ENCODE peak calls at places on chromosomes 3 and 15, in four cellular contexts. One of them, this sample, is unnamed.

GRCh38 chr3:126852536-126852935 is 130.4 kb upstream of the PLXNA1 start:
- DNase-seq in IMR-90: no peak
- DNase-seq in K562: no peak
- DNase-seq in keratinocyte: no peak
- DNase-seq in this sample: no peak

GRCh38 chr3:192833177-192833890 is 84.3 kb downstream of the MB21D2 start:
- DNase-seq in keratinocyte: no peak
- DNase-seq in K562: no peak
- DNase-seq in IMR-90: peak; percentile 92
- DNase-seq in this sample: peak; percentile 72

GRCh38 chr15:69987492-69988482 is 109.9 kb downstream of the TLE3 start:
- DNase-seq in keratinocyte: no peak
- DNase-seq in IMR-90: no peak
- DNase-seq in K562: no peak
- DNase-seq in this sample: no peak

GRCh38 chr3:64686446-64686908 is 1.3 kb downstream of the ADAMTS9 start:
- DNase-seq in K562: no peak
- DNase-seq in keratinocyte: no peak
- DNase-seq in IMR-90: peak; percentile 52
- DNase-seq in this sample: peak; percentile 77

GRCh38 chr3:13420051-13420816 is at the start of gene NUP210:
- DNase-seq in keratinocyte: no peak
- DNase-seq in IMR-90: no peak
- DNase-seq in K562: peak; percentile 98
- DNase-seq in this sample: no peak

GRCh38 chr3:39000008-39000450 is 51.7 kb downstream of the SCN11A start:
- DNase-seq in IMR-90: peak; percentile 79
- DNase-seq in keratinocyte: peak; percentile 45
- DNase-seq in K562: peak; percentile 35
- DNase-seq in this sample: peak; percentile 70

GRCh38 chr15:95192923-95193322 is 961.6 kb downstream of the MCTP2 start:
- DNase-seq in keratinocyte: no peak
- DNase-seq in IMR-90: no peak
- DNase-seq in K562: no peak
- DNase-seq in this sample: no peak

GRCh38 chr3:186176382-186176990 is 67.6 kb upstream of the ETV5 start:
- DNase-seq in K562: no peak
- DNase-seq in keratinocyte: no peak
- DNase-seq in IMR-90: no peak
- DNase-seq in this sample: no peak

GRCh38 chr3:459376-459710 is 262.8 kb downstream of the CHL1 start:
- DNase-seq in keratinocyte: no peak
- DNase-seq in IMR-90: no peak
- DNase-seq in K562: no peak
- DNase-seq in this sample: no peak

GRCh38 chr3:129616713-129617112 is 10.2 kb upstream of the PLXND1 start:
- DNase-seq in IMR-90: peak; percentile 83
- DNase-seq in keratinocyte: no peak
- DNase-seq in K562: no peak
- DNase-seq in this sample: no peak

GRCh38 chr3:186826978-186827857 is 15.3 kb upstream of the ADIPOQ start:
- DNase-seq in K562: peak; percentile 99
- DNase-seq in IMR-90: peak; percentile 72
- DNase-seq in keratinocyte: no peak
- DNase-seq in this sample: peak; percentile 78

GRCh38 chr15:97815841-97816240 is 144.7 kb upstream of the ARRDC4 start:
- DNase-seq in keratinocyte: no peak
- DNase-seq in IMR-90: no peak
- DNase-seq in K562: no peak
- DNase-seq in this sample: no peak

GRCh38 chr3:69406156-69406555 is 20.3 kb upstream of the FRMD4B start:
- DNase-seq in K562: no peak
- DNase-seq in IMR-90: no peak
- DNase-seq in keratinocyte: no peak
- DNase-seq in this sample: peak; percentile 71

GRCh38 chr15:68821190-68821897 is 649 bp upstream of the ANP32A start:
- DNase-seq in keratinocyte: no peak
- DNase-seq in IMR-90: no peak
- DNase-seq in K562: peak; percentile 84
- DNase-seq in this sample: peak; percentile 41

GRCh38 chr3:197835509-197835908 is 44.5 kb downstream of the LRCH3 start:
- DNase-seq in keratinocyte: no peak
- DNase-seq in K562: no peak
- DNase-seq in IMR-90: no peak
- DNase-seq in this sample: no peak

GRCh38 chr3:62178739-62179600 is 194.4 kb downstream of the FEZF2 start:
- DNase-seq in keratinocyte: no peak
- DNase-seq in K562: no peak
- DNase-seq in IMR-90: no peak
- DNase-seq in this sample: no peak

GRCh38 chr3:42557849-42558248 is 23.9 kb downstream of the SEC22C start:
- DNase-seq in IMR-90: no peak
- DNase-seq in K562: no peak
- DNase-seq in keratinocyte: no peak
- DNase-seq in this sample: no peak

GRCh38 chr15:52348056-52348745 is 52.6 kb upstream of the MYO5C start:
- DNase-seq in K562: no peak
- DNase-seq in IMR-90: peak; percentile 32
- DNase-seq in keratinocyte: no peak
- DNase-seq in this sample: no peak

GRCh38 chr3:108713801-108714200 is 43.4 kb downstream of the RETNLB start:
- DNase-seq in K562: no peak
- DNase-seq in IMR-90: no peak
- DNase-seq in keratinocyte: no peak
- DNase-seq in this sample: no peak

GRCh38 chr3:74643636-74644035 is 29.2 kb upstream of the CNTN3 start:
- DNase-seq in K562: no peak
- DNase-seq in IMR-90: peak; percentile 65
- DNase-seq in keratinocyte: no peak
- DNase-seq in this sample: peak; percentile 4

DNA sequence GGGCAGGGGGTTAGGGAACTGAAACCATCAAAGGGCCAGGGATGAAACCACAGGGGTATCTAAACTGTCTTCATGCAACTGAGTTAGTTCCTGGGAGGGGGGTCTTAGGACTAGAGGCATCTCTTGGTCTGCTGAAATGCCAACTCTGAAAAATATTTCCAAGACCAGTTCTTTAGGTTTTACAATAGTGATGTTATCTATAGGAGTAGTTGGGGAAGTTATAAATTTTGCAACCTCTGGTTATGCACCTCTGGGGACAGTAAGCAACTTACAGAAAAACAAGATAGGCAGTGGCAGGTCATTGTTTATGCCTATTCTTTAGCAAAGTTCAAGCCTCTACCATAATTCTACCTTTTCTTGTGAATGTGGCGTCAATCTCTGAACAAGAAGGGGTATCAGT is 60.6 kb upstream of the MINAR1 start:
- DNase-seq in IMR-90: no peak
- DNase-seq in K562: no peak
- DNase-seq in keratinocyte: no peak
- DNase-seq in this sample: no peak
- H3K9me1 ChIP-seq in IMR-90: peaks cover 6% of the 10 kb centered on the region
- H3K9me1 ChIP-seq in K562: no peaks in the 10 kb centered on the region
- H3K9me1 ChIP-seq in keratinocyte: no peaks in the 10 kb centered on the region
- H3K9me1 ChIP-seq in this sample: no peaks in the 10 kb centered on the region

DNA sequence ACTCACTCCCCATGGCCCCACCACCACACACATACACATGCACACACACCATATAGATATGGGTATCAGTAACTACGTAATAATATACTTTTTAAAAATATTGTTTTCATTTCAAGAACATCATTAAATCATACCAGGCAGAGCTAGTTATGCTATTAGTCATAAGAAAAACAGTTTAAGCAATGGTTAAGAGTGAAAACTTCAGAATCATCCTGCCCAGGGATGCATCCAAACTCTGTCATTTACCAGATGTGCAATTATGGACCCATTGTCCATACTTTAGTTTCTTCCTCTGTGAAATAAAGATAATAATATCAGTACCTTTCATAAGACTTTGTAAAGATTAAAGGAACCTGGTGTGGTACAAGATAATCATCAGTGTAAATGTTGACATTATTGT is 608.4 kb downstream of the RBMS3 start:
- DNase-seq in keratinocyte: no peak
- DNase-seq in K562: no peak
- DNase-seq in IMR-90: peak; percentile 67
- DNase-seq in this sample: no peak
- H3K9me1 ChIP-seq in keratinocyte: no peaks in the 10 kb centered on the region
- H3K9me1 ChIP-seq in K562: no peaks in the 10 kb centered on the region
- H3K9me1 ChIP-seq in IMR-90: peaks cover 7% of the 10 kb centered on the region
- H3K9me1 ChIP-seq in this sample: no peaks in the 10 kb centered on the region

GRCh38 chr3:81279481-81280273 is 481.8 kb downstream of the GBE1 start:
- DNase-seq in K562: no peak
- DNase-seq in keratinocyte: no peak
- DNase-seq in IMR-90: no peak
- DNase-seq in this sample: peak; percentile 44
- H3K9me1 ChIP-seq in K562: no peaks in the 10 kb centered on the region
- H3K9me1 ChIP-seq in keratinocyte: no peaks in the 10 kb centered on the region
- H3K9me1 ChIP-seq in IMR-90: no peaks in the 10 kb centered on the region
- H3K9me1 ChIP-seq in this sample: no peaks in the 10 kb centered on the region

DNA sequence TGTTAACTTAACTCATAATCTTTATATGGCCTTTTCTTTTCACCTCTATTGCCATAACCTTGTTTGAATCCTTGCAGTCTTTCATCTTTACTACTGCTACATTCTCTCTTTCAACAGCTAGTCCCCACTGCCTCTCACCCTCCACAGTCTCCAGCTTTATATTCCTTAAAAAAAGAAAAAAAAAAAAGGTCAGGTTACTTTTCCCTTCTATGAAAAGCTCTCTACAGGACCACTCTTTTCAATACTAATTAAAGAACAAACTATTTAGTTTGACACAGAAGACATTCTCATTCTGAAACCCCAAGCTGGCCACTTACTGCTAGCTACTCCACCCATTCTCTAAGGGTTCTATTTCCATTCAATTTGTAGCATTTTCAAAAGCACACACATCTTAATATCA is 25.6 kb downstream of the CADM2 start:
- DNase-seq in IMR-90: no peak
- DNase-seq in keratinocyte: no peak
- DNase-seq in K562: no peak
- DNase-seq in this sample: no peak
- H3K9me1 ChIP-seq in IMR-90: no peaks in the 10 kb centered on the region
- H3K9me1 ChIP-seq in keratinocyte: no peaks in the 10 kb centered on the region
- H3K9me1 ChIP-seq in K562: no peaks in the 10 kb centered on the region
- H3K9me1 ChIP-seq in this sample: no peaks in the 10 kb centered on the region

DNA sequence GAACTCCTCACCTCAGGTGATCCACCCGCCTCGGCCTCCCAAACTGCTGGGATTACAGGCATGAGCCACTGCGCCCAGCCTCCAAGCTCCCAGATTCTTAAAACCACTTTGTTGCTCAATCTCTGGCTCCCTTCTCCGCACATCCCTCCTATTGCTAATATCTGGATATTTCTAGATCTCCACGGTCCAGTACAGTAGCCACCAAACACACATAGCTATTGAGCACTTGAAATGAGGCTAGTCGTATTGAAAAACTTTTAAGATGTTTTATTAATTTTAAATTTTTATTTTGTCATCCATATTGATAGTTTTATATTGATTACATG is 44.3 kb downstream of the SLC28A1 start:
- DNase-seq in keratinocyte: no peak
- DNase-seq in K562: no peak
- DNase-seq in IMR-90: no peak
- DNase-seq in this sample: no peak
- H3K9me1 ChIP-seq in keratinocyte: no peaks in the 10 kb centered on the region
- H3K9me1 ChIP-seq in K562: no peaks in the 10 kb centered on the region
- H3K9me1 ChIP-seq in IMR-90: peaks cover 4% of the 10 kb centered on the region
- H3K9me1 ChIP-seq in this sample: no peaks in the 10 kb centered on the region

DNA sequence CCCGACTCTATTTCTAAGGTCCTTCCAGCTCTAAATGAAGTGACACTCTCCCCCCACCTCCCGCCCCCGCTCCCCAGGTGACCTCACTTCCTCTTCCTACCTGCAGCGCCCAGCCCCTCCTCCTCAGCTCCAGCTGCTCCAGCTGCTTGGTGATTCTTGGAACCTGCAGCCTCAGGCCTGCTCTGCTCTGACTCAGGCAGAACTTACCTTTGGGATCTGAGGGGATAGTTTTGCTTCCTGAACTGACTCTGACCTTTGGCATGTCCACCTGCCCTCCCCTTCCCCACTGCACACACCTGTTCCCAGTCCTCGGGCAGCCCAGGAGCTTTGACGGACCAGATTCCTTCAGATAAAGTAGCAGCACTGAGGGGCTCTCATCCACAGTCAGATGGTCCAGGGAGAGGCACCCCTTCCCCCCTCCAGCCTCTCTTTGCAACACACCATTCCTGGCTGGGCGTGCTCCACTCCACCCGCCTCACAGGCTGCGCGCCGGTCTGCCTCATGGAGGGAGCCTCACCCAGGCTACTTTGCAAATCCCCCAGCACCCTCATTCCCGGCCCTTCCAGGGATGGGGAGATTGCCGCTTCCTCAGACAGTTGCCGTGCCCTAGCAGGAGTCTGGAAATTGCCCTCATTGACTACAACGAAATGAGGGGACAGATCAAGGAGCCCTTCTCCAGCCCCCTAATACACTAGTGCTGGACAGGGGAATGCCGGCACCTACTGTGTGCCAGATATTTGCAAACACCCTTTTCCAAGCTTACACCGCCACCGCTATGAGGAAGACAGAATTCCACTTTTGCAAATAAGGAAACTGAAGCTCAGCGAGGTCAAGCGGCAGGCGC is 695 bp upstream of the C15orf39 start:
- DNase-seq in keratinocyte: peak; percentile 83
- DNase-seq in IMR-90: no peak
- DNase-seq in K562: peak; percentile 56
- DNase-seq in this sample: peak; percentile 66
- H3K9me1 ChIP-seq in keratinocyte: peaks cover 6% of the 10 kb centered on the region
- H3K9me1 ChIP-seq in IMR-90: no peaks in the 10 kb centered on the region
- H3K9me1 ChIP-seq in K562: peaks cover 9% of the 10 kb centered on the region
- H3K9me1 ChIP-seq in this sample: no peaks in the 10 kb centered on the region

GRCh38 chr3:116981088-116981487 is 271.5 kb downstream of the TUSC7 start:
- DNase-seq in K562: no peak
- DNase-seq in keratinocyte: no peak
- DNase-seq in IMR-90: no peak
- DNase-seq in this sample: no peak
- H3K9me1 ChIP-seq in K562: no peaks in the 10 kb centered on the region
- H3K9me1 ChIP-seq in keratinocyte: no peaks in the 10 kb centered on the region
- H3K9me1 ChIP-seq in IMR-90: no peaks in the 10 kb centered on the region
- H3K9me1 ChIP-seq in this sample: no peaks in the 10 kb centered on the region

GRCh38 chr15:65383456-65383855 is 5.7 kb upstream of the IGDCC3 start:
- DNase-seq in keratinocyte: no peak
- DNase-seq in IMR-90: no peak
- DNase-seq in K562: no peak
- DNase-seq in this sample: no peak
- H3K9me1 ChIP-seq in keratinocyte: no peaks in the 10 kb centered on the region
- H3K9me1 ChIP-seq in IMR-90: no peaks in the 10 kb centered on the region
- H3K9me1 ChIP-seq in K562: no peaks in the 10 kb centered on the region
- H3K9me1 ChIP-seq in this sample: no peaks in the 10 kb centered on the region

This sample was measured in endothelial cell of umbilical vein.